ENCODE peak calls at places on chromosomes 5 and 9, in five cellular contexts. R, U, I, Q and X are unnamed samples.

GRCh38 chr9:14428781-14429230 is 114.9 kb upstream of the NFIB start:
- DNase-seq in U (peak), Q (peak), R (peak), I (peak), X (no peak)

GRCh38 chr5:72847439-72847838 is 31.0 kb downstream of the TNPO1 start:
- DNase-seq in I (no peak), Q (no peak), U (no peak), R (no peak), X (no peak)

GRCh38 chr5:79924936-79925893 is 65.8 kb downstream of the MTX3 start:
- DNase-seq in Q (no peak), U (no peak), I (peak), R (peak), X (no peak)

GRCh38 chr5:54446169-54446786 is 9.2 kb upstream of the HSPB3 start:
- DNase-seq in R (no peak), I (no peak), Q (no peak), U (no peak), X (no peak)

GRCh38 chr5:117203584-117203983 is 629.0 kb upstream of the SEMA6A start:
- DNase-seq in I (no peak), Q (no peak), U (no peak), R (no peak), X (no peak)

GRCh38 chr9:137311971-137312851 is 10.1 kb upstream of the NRARP start:
- DNase-seq in U (no peak), I (no peak), R (peak), Q (no peak), X (no peak)

GRCh38 chr9:136372561-136373299 is 739 bp downstream of the CARD9 start:
- DNase-seq in U (peak), R (peak), I (no peak), Q (peak), X (peak)

GRCh38 chr9:105187781-105188180 is 56.7 kb upstream of the SLC44A1 start:
- DNase-seq in I (no peak), Q (no peak), U (peak), R (peak), X (peak)

GRCh38 chr9:13805566-13805965 is 508.4 kb downstream of the NFIB start:
- DNase-seq in R (no peak), Q (no peak), U (no peak), I (no peak), X (no peak)

GRCh38 chr5:141513021-141513626 is 24.2 kb downstream of the PCDHGC5 start:
- DNase-seq in U (peak), R (no peak), I (peak), Q (no peak), X (no peak)

GRCh38 chr5:58457040-58457439 is 2.8 kb downstream of the PLK2 start:
- DNase-seq in I (no peak), U (no peak), R (no peak), Q (no peak), X (no peak)

GRCh38 chr5:42628821-42629220 is 127.8 kb upstream of the CCDC152 start:
- DNase-seq in I (no peak), R (no peak), U (no peak), Q (no peak), X (no peak)

GRCh38 chr5:167208911-167209310 is 1082.5 kb upstream of the WWC1 start:
- DNase-seq in I (peak), Q (no peak), R (peak), U (peak), X (no peak)

GRCh38 chr9:26205316-26205715 is 527.1 kb upstream of the TUSC1 start:
- DNase-seq in I (no peak), Q (no peak), R (no peak), U (peak), X (no peak)

GRCh38 chr5:169547508-169547907 is 36.1 kb upstream of the SPDL1 start:
- DNase-seq in I (peak), U (peak), R (no peak), Q (no peak), X (no peak)

GRCh38 chr5:135472141-135472540 is 20.0 kb upstream of the TIFAB start:
- DNase-seq in I (no peak), U (no peak), R (no peak), Q (no peak), X (no peak)

GRCh38 chr5:525916-526315 is 1.7 kb upstream of the SLC9A3 start:
- DNase-seq in R (no peak), U (no peak), Q (no peak), I (no peak), X (no peak)

GRCh38 chr5:181223041-181223728 is at the start of gene TRIM41:
- DNase-seq in U (peak), I (peak), R (peak), Q (no peak), X (peak)

GRCh38 chr9:18905033-18905882 is 127.8 kb downstream of the SAXO1 start:
- DNase-seq in U (peak), I (no peak), Q (no peak), R (no peak), X (no peak)

GRCh38 chr5:123673107-123673506 is 161.1 kb downstream of the CSNK1G3 start:
- DNase-seq in I (no peak), R (peak), Q (no peak), U (no peak), X (no peak)

GRCh38 chr5:55324815-55325418 is 17.1 kb downstream of the MTREX start:
- DNase-seq in I (peak), R (peak), U (peak), Q (no peak), X (no peak)

GRCh38 chr5:171989276-171989675 is 17.2 kb downstream of the FBXW11 start:
- DNase-seq in R (no peak), Q (no peak), I (no peak), U (peak), X (peak)

GRCh38 chr5:95283022-95283615 is 1.8 kb downstream of the MCTP1 start:
- DNase-seq in R (no peak), I (peak), Q (no peak), U (no peak), X (no peak)

GRCh38 chr5:73382412-73382795 is 66.2 kb downstream of the FOXD1 start:
- DNase-seq in Q (no peak), I (no peak), R (no peak), U (no peak), X (no peak)

GRCh38 chr9:131635285-131635684 is 90.0 kb downstream of the PRRT1B start:
- DNase-seq in U (peak), I (peak), R (peak), Q (no peak), X (peak)

GRCh38 chr5:79578876-79579275 is 33.4 kb upstream of the TENT2 start:
- DNase-seq in R (no peak), U (no peak), I (no peak), Q (no peak), X (peak)

GRCh38 chr5:71482132-71482531 is 26.7 kb downstream of the BDP1 start:
- DNase-seq in R (peak), Q (no peak), U (peak), I (no peak), X (no peak)

GRCh38 chr5:106894964-106895363 is 775.8 kb downstream of the EFNA5 start:
- DNase-seq in Q (no peak), I (no peak), U (peak), R (no peak), X (no peak)

GRCh38 chr9:90368241-90368640 is 274.4 kb downstream of the DIRAS2 start:
- DNase-seq in R (no peak), Q (no peak), I (no peak), U (peak), X (no peak)

GRCh38 chr5:23459214-23459613 is 48.2 kb upstream of the PRDM9 start:
- DNase-seq in I (no peak), U (no peak), R (no peak), Q (no peak), X (no peak)

GRCh38 chr9:96140401-96141180 is 161.4 kb downstream of the HSD17B3 start:
- DNase-seq in Q (no peak), U (no peak), R (no peak), I (no peak), X (no peak)

GRCh38 chr9:36029765-36030528 is 6.8 kb upstream of the RECK start:
- DNase-seq in U (peak), R (peak), I (peak), Q (no peak), X (peak)

GRCh38 chr5:1011226-1011631 is 2.6 kb downstream of the NKD2 start:
- DNase-seq in U (no peak), I (peak), R (peak), Q (no peak), X (no peak)

GRCh38 chr5:177372910-177373309 is 11.3 kb upstream of the SLC34A1 start:
- DNase-seq in U (no peak), Q (no peak), R (no peak), I (no peak), X (no peak)

GRCh38 chr9:37417857-37418618 is 4.5 kb upstream of the GRHPR start:
- DNase-seq in Q (no peak), I (no peak), R (peak), U (no peak), X (no peak)

DNA sequence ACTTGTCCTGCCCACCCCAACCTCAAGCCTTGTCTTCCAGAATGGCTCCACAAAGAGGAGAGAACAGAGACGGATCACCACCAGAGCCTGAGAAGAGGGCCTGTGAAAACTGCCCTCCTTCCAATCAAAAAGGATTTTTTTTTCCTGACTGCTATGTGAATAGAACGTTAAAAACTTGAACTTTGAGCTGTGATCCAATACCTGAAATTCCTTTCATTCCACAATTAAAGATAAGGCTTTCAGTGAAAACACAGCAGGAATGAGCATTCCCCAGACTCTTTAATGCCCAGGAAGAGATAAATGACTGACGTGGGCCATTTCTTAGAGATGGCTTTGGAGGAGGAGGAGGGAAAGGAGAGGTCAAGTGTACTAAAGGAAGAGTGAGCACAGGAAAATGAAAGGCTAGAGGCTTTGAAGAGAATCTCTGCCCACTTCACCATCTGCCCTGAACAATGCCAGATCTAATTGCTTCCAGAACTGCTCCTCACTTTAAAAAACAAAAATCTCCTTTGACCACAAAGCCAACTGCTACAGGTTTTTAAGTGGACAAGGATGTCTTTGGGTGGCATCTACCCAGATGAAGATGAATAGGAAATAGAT is 177.9 kb upstream of the MAP3K1 start:
- DNase-seq in U (peak), Q (no peak), I (no peak), R (peak), X (no peak)
- H3K27ac ChIP-seq in U (no peak), Q (no peak), I (no peak), R (peak), X (no peak)

DNA sequence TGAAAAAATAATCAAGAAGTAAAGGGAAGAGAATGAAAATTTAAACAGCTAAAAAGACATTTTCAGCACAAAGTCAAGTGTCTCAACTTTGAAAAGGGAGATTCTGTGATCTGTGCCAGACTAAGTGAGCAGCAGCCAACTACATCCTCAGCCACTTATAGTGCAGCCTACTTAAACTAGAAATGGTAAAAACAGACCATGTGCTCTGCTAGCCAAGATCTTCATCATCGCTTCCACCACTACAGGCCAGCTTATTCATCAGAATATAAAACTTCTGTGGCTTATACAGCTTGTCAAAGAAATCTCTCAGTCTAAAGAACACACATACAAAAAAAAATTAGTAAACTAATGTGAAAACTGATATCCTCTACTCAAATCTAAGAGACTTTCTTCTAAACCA is 63.5 kb downstream of the CEMIP2 start:
- DNase-seq in I (no peak), U (peak), Q (no peak), R (no peak), X (no peak)
- H3K27ac ChIP-seq in I (no peak), U (no peak), Q (no peak), R (no peak), X (no peak)

GRCh38 chr5:68246802-68247201 is 31.2 kb downstream of the PIK3R1 start:
- DNase-seq in I (no peak), U (no peak), Q (no peak), R (no peak), X (no peak)

GRCh38 chr5:68243681-68244080 is 28.1 kb downstream of the PIK3R1 start:
- DNase-seq in R (no peak), Q (no peak), U (no peak), I (no peak), X (no peak)

GRCh38 chr5:68247627-68248026 is 32.1 kb downstream of the PIK3R1 start:
- DNase-seq in Q (no peak), R (no peak), I (no peak), U (no peak), X (no peak)

GRCh38 chr5:68243251-68243650 is 27.7 kb downstream of the PIK3R1 start:
- DNase-seq in U (no peak), R (no peak), Q (no peak), I (no peak), X (no peak)

DNA sequence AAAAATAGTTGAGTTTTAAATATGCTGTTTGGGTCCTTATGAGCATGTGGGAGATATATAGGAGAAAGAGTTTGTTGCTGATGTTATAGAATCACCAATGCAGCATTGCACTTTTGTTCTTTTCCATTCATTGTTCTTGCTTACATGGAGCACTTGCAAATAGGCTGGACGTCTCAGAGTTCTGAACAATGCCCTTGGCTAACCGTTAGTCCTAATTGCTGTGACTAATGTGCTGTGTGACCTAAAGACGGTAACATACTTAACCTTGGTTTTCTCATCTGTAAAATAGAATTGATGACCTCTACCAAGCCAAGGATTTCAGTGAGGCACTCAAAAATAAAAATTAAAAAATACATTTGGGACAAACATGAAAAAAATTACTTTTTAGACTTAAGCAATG is 29.8 kb downstream of the PIK3R1 start:
- DNase-seq in Q (no peak), R (no peak), I (no peak), U (peak), X (no peak)
- H3K27ac ChIP-seq in Q (no peak), R (no peak), I (no peak), U (no peak), X (no peak)

GRCh38 chr9:132878695-132879064 is at the start of gene SPACA9:
- DNase-seq in I (peak), Q (peak), U (peak), R (peak), X (no peak)

GRCh38 chr9:132879443-132880310 is 979 bp downstream of the SPACA9 start:
- DNase-seq in U (no peak), I (no peak), R (no peak), Q (no peak), X (no peak)

GRCh38 chr9:132876849-132877248 is 1.2 kb downstream of the AK8 start:
- DNase-seq in U (no peak), Q (no peak), R (no peak), I (no peak), X (no peak)

GRCh38 chr9:132877447-132877817 is 652 bp downstream of the AK8 start:
- DNase-seq in R (no peak), I (no peak), U (no peak), Q (no peak), X (no peak)

GRCh38 chr9:132877818-132878694 is at the start of gene AK8:
- DNase-seq in U (peak), Q (peak), R (peak), I (peak), X (no peak)
- H3K27ac ChIP-seq in U (peak), Q (peak), R (peak), I (peak), X (peak)

DNA sequence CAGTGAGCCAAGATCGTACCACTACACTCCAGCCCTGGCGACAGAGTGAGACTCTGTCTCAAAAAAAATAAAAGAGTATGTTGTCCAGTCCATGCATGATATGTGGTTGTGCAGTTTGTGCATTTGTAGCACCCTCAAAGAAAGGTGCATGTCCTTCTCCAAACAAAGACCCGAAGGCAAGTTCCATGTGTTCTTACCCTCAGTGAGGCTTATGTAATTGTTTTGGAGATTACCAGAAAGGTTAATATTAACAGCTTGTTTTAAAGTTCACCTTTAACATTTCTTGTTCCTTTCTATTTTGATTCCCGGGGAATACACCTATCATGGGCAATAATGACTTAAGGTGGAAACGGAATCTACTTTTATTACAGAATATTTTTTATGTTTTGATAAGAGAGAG is 22.3 kb downstream of the KIAA1191 start:
- DNase-seq in U (no peak), R (no peak), Q (no peak), I (no peak), X (no peak)
- H3K27ac ChIP-seq in U (no peak), R (no peak), Q (no peak), I (no peak), X (no peak)

GRCh38 chr5:14028188-14028587 is 83.7 kb upstream of the DNAH5 start:
- DNase-seq in I (no peak), R (no peak), Q (no peak), U (no peak), X (no peak)
- H3K27ac ChIP-seq in I (no peak), R (no peak), Q (no peak), U (no peak), X (no peak)